ENCODE peak calls at places on chromosomes 7 and 10, in five cellular contexts. F is bronchial epithelial cell, V is right atrium auricular region, O is progenitor cell of endocrine pancreas, A is fibroblast of pulmonary artery. X is an unnamed sample.

GRCh38 chr7:139078399-139078798 is 31.1 kb downstream of the ZC3HAV1 start:
- DNase-seq in V (no peak), O (no peak), F (no peak), A (no peak), X (no peak)

GRCh38 chr10:104340692-104341091 is 2.4 kb upstream of the ITPRIP start:
- DNase-seq in A (no peak), O (no peak), F (no peak), V (no peak), X (no peak)

GRCh38 chr10:124704428-124704805 is 39.8 kb downstream of the FAM53B start:
- DNase-seq in F (no peak), V (no peak), A (no peak), O (no peak), X (no peak)

GRCh38 chr10:70357447-70358035 is 24.9 kb downstream of the LRRC20 start:
- DNase-seq in F (no peak), A (no peak), O (no peak), V (no peak), X (no peak)

GRCh38 chr10:124040454-124040853 is 52.9 kb downstream of the CHST15 start:
- DNase-seq in A (no peak), F (no peak), O (no peak), V (no peak), X (no peak)

GRCh38 chr7:103902917-103903316 is 86.5 kb downstream of the RELN start:
- DNase-seq in A (no peak), V (no peak), O (no peak), F (no peak), X (no peak)

GRCh38 chr10:86953747-86954680 is 3.4 kb downstream of the MMRN2 start:
- DNase-seq in O (no peak), A (peak), F (no peak), V (no peak), X (no peak)

GRCh38 chr10:71250405-71250804 is 38.0 kb downstream of the UNC5B start:
- DNase-seq in V (no peak), O (no peak), F (no peak), A (no peak), X (no peak)

GRCh38 chr10:70563230-70563629 is 39.3 kb downstream of the PRF1 start:
- DNase-seq in F (no peak), A (no peak), O (no peak), V (no peak), X (no peak)

GRCh38 chr10:37301271-37301670 is 175.9 kb downstream of the ANKRD30A start:
- DNase-seq in O (no peak), F (no peak), V (no peak), A (no peak), X (no peak)

GRCh38 chr10:88989824-88990527 is 622 bp upstream of the FAS start:
- DNase-seq in V (peak), A (peak), O (peak), F (peak), X (no peak)

GRCh38 chr7:116139807-116140206 is 70.5 kb upstream of the TES start:
- DNase-seq in O (no peak), F (no peak), A (peak), V (no peak), X (no peak)

GRCh38 chr10:79082631-79083581 is 14.1 kb downstream of the ZMIZ1 start:
- DNase-seq in O (no peak), F (peak), V (no peak), A (no peak), X (no peak)

GRCh38 chr7:108227360-108227749 is 97.2 kb upstream of the LAMB4 start:
- DNase-seq in V (no peak), F (no peak), A (no peak), O (no peak), X (no peak)

GRCh38 chr7:108224387-108224786 is 94.2 kb upstream of the LAMB4 start:
- DNase-seq in A (no peak), O (no peak), V (no peak), F (no peak), X (no peak)

GRCh38 chr7:108226723-108227359 is 96.7 kb upstream of the LAMB4 start:
- DNase-seq in V (no peak), O (no peak), A (no peak), F (no peak), X (no peak)

GRCh38 chr7:108225531-108226181 is 95.5 kb upstream of the LAMB4 start:
- DNase-seq in O (no peak), V (no peak), F (no peak), A (no peak), X (no peak)

DNA sequence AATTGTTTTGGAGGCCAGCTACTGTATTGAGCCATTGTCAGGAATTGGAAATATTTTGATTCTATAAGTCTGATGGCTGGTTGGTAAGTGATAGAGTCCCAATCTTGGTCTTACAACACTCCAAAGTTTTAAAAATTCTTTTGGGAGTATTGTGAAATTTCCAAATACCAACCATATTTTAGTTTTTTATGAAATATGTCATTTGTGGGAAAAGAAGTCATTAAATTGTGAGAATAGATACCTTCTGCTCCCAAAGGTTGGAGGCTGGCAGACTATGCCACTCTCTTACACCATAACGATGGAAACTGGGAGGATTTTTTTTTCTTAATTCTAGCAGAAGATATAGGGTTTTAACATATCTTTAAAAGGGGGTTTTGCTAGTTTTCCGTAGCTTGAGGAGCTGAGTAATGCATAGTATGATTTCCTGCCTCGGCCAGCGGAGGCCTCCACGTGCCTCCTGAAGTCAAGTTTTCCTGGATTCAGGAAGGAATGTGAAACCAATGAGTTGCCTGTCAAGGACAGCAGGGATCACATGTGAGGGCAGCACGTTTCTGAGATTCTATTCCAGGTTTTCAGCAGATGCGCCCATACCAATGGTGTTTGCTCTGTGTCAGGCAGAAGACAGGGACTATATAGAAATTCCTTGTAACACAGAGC is 92.2 kb upstream of the LAMB4 start:
- DNase-seq in V (no peak), O (no peak), A (peak), F (no peak), X (no peak)
- TF ChIP-seq CTCF in V (no peak), O (no peak), A (peak), F (no peak), X (no peak)

GRCh38 chr10:132184816-132185593 is 1.7 kb upstream of the DPYSL4 start:
- DNase-seq in O (no peak), V (no peak), F (no peak), A (no peak), X (no peak)
- TF ChIP-seq CTCF in O (no peak), V (no peak), F (no peak), A (no peak), X (no peak)

GRCh38 chr10:99432047-99432446 is 1.6 kb upstream of the GOT1 start:
- DNase-seq in A (no peak), F (no peak), O (no peak), V (no peak), X (no peak)

GRCh38 chr10:99432881-99433280 is 2.5 kb upstream of the GOT1 start:
- DNase-seq in A (no peak), F (no peak), O (no peak), V (no peak), X (no peak)

GRCh38 chr10:99435986-99436633 is 5.7 kb upstream of the GOT1 start:
- DNase-seq in O (no peak), A (peak), V (no peak), F (peak), X (no peak)

GRCh38 chr10:99431190-99431549 is 746 bp upstream of the GOT1 start:
- DNase-seq in F (peak), O (peak), V (peak), A (peak), X (no peak)

GRCh38 chr10:99433378-99434020 is 3.1 kb upstream of the GOT1 start:
- DNase-seq in F (peak), V (no peak), O (no peak), A (no peak), X (no peak)
- TF ChIP-seq CTCF in F (peak), V (peak), O (no peak), A (peak), X (no peak)

GRCh38 chr7:39810710-39811109 is 139.3 kb upstream of the CDK13 start:
- DNase-seq in V (no peak), A (no peak), F (peak), O (no peak), X (no peak)
- TF ChIP-seq CTCF in V (no peak), A (no peak), F (no peak), O (no peak), X (no peak)

GRCh38 chr7:108451296-108451848 is 4.9 kb downstream of the NRCAM start:
- DNase-seq in O (no peak), F (no peak), A (no peak), V (no peak), X (no peak)

GRCh38 chr7:108454317-108454673 is 1.9 kb downstream of the NRCAM start:
- DNase-seq in A (no peak), V (no peak), O (no peak), F (no peak), X (no peak)

GRCh38 chr7:108453320-108453719 is 2.9 kb downstream of the NRCAM start:
- DNase-seq in A (no peak), O (no peak), F (no peak), V (no peak), X (no peak)

GRCh38 chr7:108454674-108455523 is 1.3 kb downstream of the NRCAM start:
- DNase-seq in A (peak), F (no peak), V (no peak), O (peak), X (peak)

DNA sequence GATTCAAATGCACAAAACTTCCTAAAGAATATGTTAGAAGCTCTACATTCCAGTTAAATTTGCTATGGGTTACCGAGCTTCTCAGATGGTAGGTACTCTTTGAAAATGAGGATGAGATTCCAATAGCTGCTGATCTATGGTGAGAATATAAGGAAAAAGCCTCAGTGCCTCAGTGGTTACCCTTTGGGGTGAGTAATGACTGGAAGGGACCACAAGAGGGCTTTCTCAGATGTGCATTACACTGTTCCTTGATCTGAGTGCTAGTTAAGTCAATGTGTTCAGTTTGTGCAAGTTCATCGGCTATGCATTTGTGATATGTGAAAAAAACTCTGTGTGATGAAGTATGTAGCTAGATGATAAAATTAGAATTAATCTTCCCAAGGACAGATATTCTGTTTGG is 3.5 kb downstream of the NRCAM start:
- DNase-seq in O (no peak), V (no peak), A (peak), F (peak), X (no peak)
- TF ChIP-seq CTCF in O (peak), V (peak), A (peak), F (peak), X (no peak)

X was measured in activated B cell treated with CpG ODN at 0.5 μM for 24 hours.